ENCODE peak calls at places on chromosome 15, in five cellular contexts. One of them, this sample, is unnamed.

GRCh38 chr15:99511529-99511864 is 54.3 kb upstream of the MEF2A start:
- DNase-seq in upper lobe of right lung: no peak
- DNase-seq in spleen: no peak
- DNase-seq in GDM1: no peak
- DNase-seq in HT-29: no peak
- DNase-seq in this sample: no peak

GRCh38 chr15:58957101-58957973 is 23.9 kb upstream of the SLTM start:
- DNase-seq in HT-29: peak; percentile 95
- DNase-seq in upper lobe of right lung: no peak
- DNase-seq in spleen: no peak
- DNase-seq in GDM1: peak; percentile 34
- DNase-seq in this sample: peak; percentile 9

GRCh38 chr15:90174140-90174891 is 26.8 kb upstream of the SEMA4B start:
- DNase-seq in spleen: no peak
- DNase-seq in GDM1: no peak
- DNase-seq in HT-29: peak; percentile 40
- DNase-seq in upper lobe of right lung: peak; percentile 89
- DNase-seq in this sample: peak; percentile 82

GRCh38 chr15:79831635-79832034 is 65.2 kb downstream of the MTHFS start:
- DNase-seq in upper lobe of right lung: no peak
- DNase-seq in spleen: no peak
- DNase-seq in GDM1: no peak
- DNase-seq in HT-29: no peak
- DNase-seq in this sample: no peak

GRCh38 chr15:58758141-58758540 is 8.6 kb upstream of the ADAM10 start:
- DNase-seq in spleen: no peak
- DNase-seq in GDM1: no peak
- DNase-seq in upper lobe of right lung: no peak
- DNase-seq in HT-29: peak; percentile 48
- DNase-seq in this sample: peak; percentile 49

GRCh38 chr15:63668601-63669000 is 71.4 kb downstream of the FBXL22 start:
- DNase-seq in HT-29: no peak
- DNase-seq in GDM1: no peak
- DNase-seq in spleen: no peak
- DNase-seq in upper lobe of right lung: no peak
- DNase-seq in this sample: no peak

GRCh38 chr15:90871097-90871715 is 2.8 kb downstream of the FURIN start:
- DNase-seq in HT-29: peak; percentile 40
- DNase-seq in GDM1: no peak
- DNase-seq in spleen: peak; percentile 88
- DNase-seq in upper lobe of right lung: peak; percentile 81
- DNase-seq in this sample: peak; percentile 24

GRCh38 chr15:67101981-67102929 is 36.9 kb downstream of the SMAD3 start:
- DNase-seq in spleen: peak; percentile 34
- DNase-seq in upper lobe of right lung: no peak
- DNase-seq in HT-29: no peak
- DNase-seq in GDM1: no peak
- DNase-seq in this sample: no peak

GRCh38 chr15:40106203-40107161 is 2.2 kb downstream of the BMF start:
- DNase-seq in upper lobe of right lung: peak; percentile 87
- DNase-seq in spleen: peak; percentile 86
- DNase-seq in HT-29: peak; percentile 95
- DNase-seq in GDM1: peak; percentile 40
- DNase-seq in this sample: no peak

GRCh38 chr15:94026458-94026967 is 204.8 kb upstream of the MCTP2 start:
- DNase-seq in GDM1: no peak
- DNase-seq in upper lobe of right lung: no peak
- DNase-seq in spleen: no peak
- DNase-seq in HT-29: no peak
- DNase-seq in this sample: no peak

GRCh38 chr15:59245583-59245982 is 38.9 kb downstream of the LDHAL6B start:
- DNase-seq in GDM1: no peak
- DNase-seq in spleen: no peak
- DNase-seq in HT-29: no peak
- DNase-seq in upper lobe of right lung: no peak
- DNase-seq in this sample: no peak

GRCh38 chr15:60520825-60521368 is 42.0 kb upstream of the ICE2 start:
- DNase-seq in HT-29: peak; percentile 80
- DNase-seq in GDM1: peak; percentile 17
- DNase-seq in upper lobe of right lung: peak; percentile 68
- DNase-seq in spleen: peak; percentile 88
- DNase-seq in this sample: peak; percentile 4

GRCh38 chr15:80785335-80785734 is 6.2 kb downstream of the CEMIP start:
- DNase-seq in spleen: no peak
- DNase-seq in GDM1: no peak
- DNase-seq in upper lobe of right lung: no peak
- DNase-seq in HT-29: no peak
- DNase-seq in this sample: no peak

GRCh38 chr15:48432688-48433087 is 101.5 kb downstream of the DUT start:
- DNase-seq in GDM1: no peak
- DNase-seq in upper lobe of right lung: no peak
- DNase-seq in spleen: no peak
- DNase-seq in HT-29: no peak
- DNase-seq in this sample: no peak

GRCh38 chr15:93913871-93914270 is 317.5 kb upstream of the MCTP2 start:
- DNase-seq in HT-29: no peak
- DNase-seq in GDM1: no peak
- DNase-seq in spleen: no peak
- DNase-seq in upper lobe of right lung: no peak
- DNase-seq in this sample: no peak

GRCh38 chr15:99716540-99716939 is 16.7 kb downstream of the LYSMD4 start:
- DNase-seq in GDM1: no peak
- DNase-seq in HT-29: no peak
- DNase-seq in upper lobe of right lung: no peak
- DNase-seq in spleen: peak; percentile 60
- DNase-seq in this sample: no peak

GRCh38 chr15:33152502-33153109 is 41.9 kb downstream of the FMN1 start:
- DNase-seq in spleen: no peak
- DNase-seq in GDM1: peak; percentile 65
- DNase-seq in HT-29: no peak
- DNase-seq in upper lobe of right lung: no peak
- DNase-seq in this sample: no peak

GRCh38 chr15:78449220-78449999 is 11.4 kb downstream of the IREB2 start:
- DNase-seq in HT-29: no peak
- DNase-seq in spleen: no peak
- DNase-seq in GDM1: no peak
- DNase-seq in upper lobe of right lung: no peak
- DNase-seq in this sample: no peak

GRCh38 chr15:93274276-93274675 is 185.3 kb upstream of the RGMA start:
- DNase-seq in spleen: no peak
- DNase-seq in GDM1: no peak
- DNase-seq in upper lobe of right lung: no peak
- DNase-seq in HT-29: no peak
- DNase-seq in this sample: no peak

GRCh38 chr15:56805466-56806146 is 72.3 kb upstream of the ZNF280D start:
- DNase-seq in GDM1: no peak
- DNase-seq in upper lobe of right lung: no peak
- DNase-seq in spleen: no peak
- DNase-seq in HT-29: peak; percentile 75
- DNase-seq in this sample: no peak

GRCh38 chr15:31457631-31458526 is 131.2 kb downstream of the KLF13 start:
- DNase-seq in upper lobe of right lung: peak; percentile 56
- DNase-seq in spleen: peak; percentile 69
- DNase-seq in GDM1: no peak
- DNase-seq in HT-29: no peak
- DNase-seq in this sample: no peak

GRCh38 chr15:78003539-78004008 is 73.9 kb downstream of the TBC1D2B start:
- DNase-seq in HT-29: no peak
- DNase-seq in GDM1: no peak
- DNase-seq in upper lobe of right lung: peak; percentile 64
- DNase-seq in spleen: no peak
- DNase-seq in this sample: no peak

GRCh38 chr15:86892774-86893449 is 813.2 kb downstream of the AGBL1 start:
- DNase-seq in HT-29: no peak
- DNase-seq in spleen: no peak
- DNase-seq in GDM1: no peak
- DNase-seq in upper lobe of right lung: no peak
- DNase-seq in this sample: no peak

GRCh38 chr15:67097893-67098740 is 32.7 kb downstream of the SMAD3 start:
- DNase-seq in spleen: no peak
- DNase-seq in HT-29: peak; percentile 70
- DNase-seq in GDM1: peak; percentile 75
- DNase-seq in upper lobe of right lung: no peak
- DNase-seq in this sample: no peak

GRCh38 chr15:66004618-66005262 is 135.4 kb downstream of the RAB11A start:
- DNase-seq in spleen: no peak
- DNase-seq in HT-29: peak; percentile 49
- DNase-seq in GDM1: no peak
- DNase-seq in upper lobe of right lung: no peak
- DNase-seq in this sample: no peak

GRCh38 chr15:53036641-53037040 is 246.5 kb upstream of the ONECUT1 start:
- DNase-seq in upper lobe of right lung: no peak
- DNase-seq in GDM1: no peak
- DNase-seq in spleen: no peak
- DNase-seq in HT-29: no peak
- DNase-seq in this sample: no peak

GRCh38 chr15:87154771-87155170 is 1075.1 kb downstream of the AGBL1 start:
- DNase-seq in HT-29: no peak
- DNase-seq in spleen: no peak
- DNase-seq in upper lobe of right lung: no peak
- DNase-seq in GDM1: no peak
- DNase-seq in this sample: no peak